ENCODE peak calls at places on chromosomes 6 and 20, in nine cellular contexts. J is activated T-helper 1 cell treated with anti-CD3 and anti-CD28 coated beads, Interleukin-2, amount 50 U/mL, for 16 hours; M is amygdala; O is AG04450; S is hypothalamus; A is anterior cingulate cortex; R is activated CD8-positive, alpha-beta memory T cell treated with anti-CD3 and anti-CD28 coated beads, Interleukin-2, amount 10 ng/mL, durations not matched to agents 7 days and 5 days; B is Peyer's patch; E is mucosa of gallbladder. C is an unnamed sample.
A peak's percentile ranks its signal among the peaks of the same experiment; 100 is the strongest.

GRCh38 chr20:57347393-57347792 is 3.7 kb upstream of the RAE1 start:
- DNase-seq in S (no peak), O (no peak), E (no peak), J (no peak), A (no peak), B (no peak), R (no peak), M (no peak), C (no peak)

GRCh38 chr6:37347177-37348145 is 6.3 kb upstream of the RNF8 start:
- DNase-seq in E (no peak), M (no peak), A (no peak), O (no peak), J (no peak), S (no peak), B (no peak), R (no peak), C (peak; percentile 37)

GRCh38 chr6:147382945-147383554 is 125.4 kb upstream of the SAMD5 start:
- DNase-seq in J (no peak), M (no peak), O (no peak), B (no peak), A (no peak), R (no peak), S (no peak), E (no peak), C (no peak)

GRCh38 chr20:4171538-4172116 is 156.3 kb upstream of the RNF24 start:
- DNase-seq in S (no peak), R (no peak), O (no peak), M (no peak), B (no peak), E (peak; percentile 42), J (no peak), A (no peak), C (no peak)

GRCh38 chr6:41560440-41561192 is 14.4 kb downstream of the FOXP4 start:
- DNase-seq in M (peak; percentile 26), A (no peak), R (peak; percentile 94), J (peak; percentile 60), S (no peak), E (peak; percentile 50), B (peak; percentile 88), O (no peak), C (no peak)

GRCh38 chr20:44762466-44763140 is 16.9 kb downstream of the KCNK15 start:
- DNase-seq in J (no peak), B (no peak), O (no peak), M (no peak), E (no peak), R (no peak), A (no peak), S (no peak), C (no peak)

GRCh38 chr6:31401403-31401802 is 2.0 kb upstream of the MICA start:
- DNase-seq in A (no peak), J (no peak), R (no peak), O (peak; percentile 56), S (no peak), B (no peak), M (no peak), E (peak; percentile 44), C (peak; percentile 71)

GRCh38 chr6:136646377-136646776 is 96.2 kb upstream of the MAP7 start:
- DNase-seq in A (no peak), S (no peak), E (no peak), R (no peak), B (no peak), J (no peak), O (no peak), M (no peak), C (no peak)

GRCh38 chr6:146985111-146985510 is 219.1 kb upstream of the STXBP5 start:
- DNase-seq in J (no peak), M (no peak), B (no peak), A (no peak), O (no peak), R (no peak), E (no peak), S (no peak), C (no peak)

GRCh38 chr20:34768105-34768504 is 57.3 kb downstream of the NCOA6 start:
- DNase-seq in J (no peak), E (no peak), S (no peak), R (no peak), O (peak; percentile 33), B (no peak), A (no peak), M (no peak), C (no peak)

GRCh38 chr6:33147807-33148666 is 44.2 kb downstream of the COL11A2 start:
- DNase-seq in J (no peak), O (peak; percentile 32), S (peak; percentile 5), M (peak; percentile 20), A (no peak), B (peak; percentile 29), R (no peak), E (no peak), C (no peak)

GRCh38 chr20:11155156-11155805 is 481.5 kb upstream of the JAG1 start:
- DNase-seq in E (no peak), M (no peak), O (no peak), B (no peak), S (no peak), R (no peak), A (no peak), J (no peak), C (no peak)

GRCh38 chr6:138410972-138411667 is 7.1 kb downstream of the HEBP2 start:
- DNase-seq in R (no peak), S (no peak), O (no peak), E (no peak), B (no peak), A (no peak), M (no peak), J (no peak), C (peak; percentile 56)

GRCh38 chr6:91045152-91045551 is 458.3 kb upstream of the MAP3K7 start:
- DNase-seq in E (no peak), M (no peak), O (no peak), A (no peak), J (no peak), R (no peak), B (no peak), S (no peak), C (no peak)